ENCODE peak calls at places on chromosomes 4 and X, in eight cellular contexts. One of them, this sample, is unnamed.

GRCh38 chr4:130393246-130394041 is 1297.5 kb downstream of the C4orf33 start:
- ATAC-seq in WTC11: no peak
- ATAC-seq in aorta: no peak
- ATAC-seq in lower lobe of right lung: no peak
- ATAC-seq in left cardiac atrium: peak
- ATAC-seq in PC-3: no peak
- ATAC-seq in naive thymus-derived CD4-positive, alpha-beta T cell: no peak
- ATAC-seq in activated CD8-positive, alpha-beta memory T cell treated with anti-CD3 and anti-CD28 coated beads, Interleukin-2, amount 10 ng/mL, durations not matched to agents 7 days and 5 days: no peak
- ATAC-seq in this sample: no peak

GRCh38 chrX:131675596-131676194 is 131.8 kb downstream of the OR13H1 start:
- ATAC-seq in WTC11: peak
- ATAC-seq in aorta: no peak
- ATAC-seq in lower lobe of right lung: no peak
- ATAC-seq in left cardiac atrium: no peak
- ATAC-seq in PC-3: peak
- ATAC-seq in naive thymus-derived CD4-positive, alpha-beta T cell: no peak
- ATAC-seq in activated CD8-positive, alpha-beta memory T cell treated with anti-CD3 and anti-CD28 coated beads, Interleukin-2, amount 10 ng/mL, durations not matched to agents 7 days and 5 days: no peak
- ATAC-seq in this sample: peak

GRCh38 chr4:25376754-25377571 is at the start of gene ANAPC4:
- ATAC-seq in WTC11: peak
- ATAC-seq in aorta: peak
- ATAC-seq in lower lobe of right lung: peak
- ATAC-seq in left cardiac atrium: peak
- ATAC-seq in PC-3: peak
- ATAC-seq in naive thymus-derived CD4-positive, alpha-beta T cell: peak
- ATAC-seq in activated CD8-positive, alpha-beta memory T cell treated with anti-CD3 and anti-CD28 coated beads, Interleukin-2, amount 10 ng/mL, durations not matched to agents 7 days and 5 days: peak
- ATAC-seq in this sample: peak

GRCh38 chr4:73870260-73870659 is 1.1 kb downstream of the CXCL1 start:
- ATAC-seq in WTC11: no peak
- ATAC-seq in aorta: no peak
- ATAC-seq in lower lobe of right lung: peak
- ATAC-seq in left cardiac atrium: peak
- ATAC-seq in PC-3: peak
- ATAC-seq in naive thymus-derived CD4-positive, alpha-beta T cell: no peak
- ATAC-seq in activated CD8-positive, alpha-beta memory T cell treated with anti-CD3 and anti-CD28 coated beads, Interleukin-2, amount 10 ng/mL, durations not matched to agents 7 days and 5 days: no peak
- ATAC-seq in this sample: peak

GRCh38 chr4:1310031-1310795 is 20.5 kb downstream of the MAEA start:
- ATAC-seq in WTC11: no peak
- ATAC-seq in aorta: no peak
- ATAC-seq in lower lobe of right lung: no peak
- ATAC-seq in left cardiac atrium: no peak
- ATAC-seq in PC-3: no peak
- ATAC-seq in naive thymus-derived CD4-positive, alpha-beta T cell: no peak
- ATAC-seq in activated CD8-positive, alpha-beta memory T cell treated with anti-CD3 and anti-CD28 coated beads, Interleukin-2, amount 10 ng/mL, durations not matched to agents 7 days and 5 days: no peak
- ATAC-seq in this sample: peak

GRCh38 chrX:19879742-19880378 is 7.5 kb downstream of the SH3KBP1 start:
- ATAC-seq in WTC11: no peak
- ATAC-seq in aorta: no peak
- ATAC-seq in lower lobe of right lung: no peak
- ATAC-seq in left cardiac atrium: no peak
- ATAC-seq in PC-3: no peak
- ATAC-seq in naive thymus-derived CD4-positive, alpha-beta T cell: peak
- ATAC-seq in activated CD8-positive, alpha-beta memory T cell treated with anti-CD3 and anti-CD28 coated beads, Interleukin-2, amount 10 ng/mL, durations not matched to agents 7 days and 5 days: no peak
- ATAC-seq in this sample: no peak

GRCh38 chrX:104669063-104669462 is 103.1 kb downstream of the IL1RAPL2 start:
- ATAC-seq in WTC11: no peak
- ATAC-seq in aorta: no peak
- ATAC-seq in lower lobe of right lung: no peak
- ATAC-seq in left cardiac atrium: no peak
- ATAC-seq in PC-3: no peak
- ATAC-seq in naive thymus-derived CD4-positive, alpha-beta T cell: no peak
- ATAC-seq in activated CD8-positive, alpha-beta memory T cell treated with anti-CD3 and anti-CD28 coated beads, Interleukin-2, amount 10 ng/mL, durations not matched to agents 7 days and 5 days: no peak
- ATAC-seq in this sample: no peak

GRCh38 chrX:77910108-77910840 is at the start of gene ATP7A:
- ATAC-seq in WTC11: peak
- ATAC-seq in aorta: peak
- ATAC-seq in lower lobe of right lung: peak
- ATAC-seq in left cardiac atrium: peak
- ATAC-seq in PC-3: peak
- ATAC-seq in naive thymus-derived CD4-positive, alpha-beta T cell: peak
- ATAC-seq in activated CD8-positive, alpha-beta memory T cell treated with anti-CD3 and anti-CD28 coated beads, Interleukin-2, amount 10 ng/mL, durations not matched to agents 7 days and 5 days: peak
- ATAC-seq in this sample: peak

GRCh38 chr4:47451657-47452056 is 11.8 kb downstream of the COMMD8 start:
- ATAC-seq in WTC11: no peak
- ATAC-seq in aorta: no peak
- ATAC-seq in lower lobe of right lung: no peak
- ATAC-seq in left cardiac atrium: peak
- ATAC-seq in PC-3: no peak
- ATAC-seq in naive thymus-derived CD4-positive, alpha-beta T cell: no peak
- ATAC-seq in activated CD8-positive, alpha-beta memory T cell treated with anti-CD3 and anti-CD28 coated beads, Interleukin-2, amount 10 ng/mL, durations not matched to agents 7 days and 5 days: no peak
- ATAC-seq in this sample: no peak

This sample was measured in esophagus mucosa.